ENCODE peak calls at places on chromosome 12, in six cellular contexts. W, Z, E, A, U and O are unnamed samples.

GRCh38 chr12:94305293-94305957 is 154.2 kb downstream of the CEP83 start:
- DNase-seq in A (peak; percentile 90), U (peak; percentile 41), E (peak; percentile 50), W (no peak), Z (peak; percentile 52), O (no peak)

GRCh38 chr12:106956048-106956935 is 585 bp downstream of the TMEM263 start:
- DNase-seq in W (peak; percentile 63), U (peak; percentile 65), Z (peak; percentile 92), E (peak; percentile 78), A (peak; percentile 88), O (peak; percentile 72)

GRCh38 chr12:15157200-15157599 is 64.0 kb downstream of the RERG start:
- DNase-seq in A (no peak), E (no peak), W (no peak), Z (no peak), U (no peak), O (no peak)

GRCh38 chr12:132578826-132579225 is 31.6 kb downstream of the LRCOL1 start:
- DNase-seq in Z (no peak), U (no peak), E (no peak), A (no peak), W (no peak), O (no peak)

GRCh38 chr12:95653761-95654546 is 102.7 kb upstream of the USP44 start:
- DNase-seq in W (peak; percentile 82), E (no peak), A (peak; percentile 86), U (no peak), Z (peak; percentile 66), O (peak; percentile 86)

GRCh38 chr12:7712841-7713442 is 1.7 kb downstream of the DPPA3 start:
- DNase-seq in E (peak; percentile 53), U (no peak), Z (no peak), A (no peak), W (no peak), O (no peak)

GRCh38 chr12:57395121-57395520 is 35.7 kb downstream of the R3HDM2 start:
- DNase-seq in W (no peak), A (no peak), U (no peak), Z (no peak), E (no peak), O (no peak)

GRCh38 chr12:64236549-64236948 is 14.5 kb upstream of the KICS2 start:
- DNase-seq in U (no peak), W (peak; percentile 35), Z (no peak), E (peak; percentile 36), A (no peak), O (no peak)

GRCh38 chr12:42128327-42128726 is 16.3 kb downstream of the GXYLT1 start:
- DNase-seq in E (peak; percentile 58), U (no peak), Z (no peak), A (no peak), W (peak; percentile 31), O (no peak)

GRCh38 chr12:64256166-64256800 is 34.2 kb upstream of the KICS2 start:
- DNase-seq in E (peak; percentile 57), U (no peak), Z (peak; percentile 94), W (peak; percentile 85), A (peak; percentile 23), O (peak; percentile 18)

GRCh38 chr12:19244312-19244711 is 114.8 kb downstream of the PLEKHA5 start:
- DNase-seq in E (no peak), U (no peak), Z (no peak), A (no peak), W (no peak), O (no peak)

DNA sequence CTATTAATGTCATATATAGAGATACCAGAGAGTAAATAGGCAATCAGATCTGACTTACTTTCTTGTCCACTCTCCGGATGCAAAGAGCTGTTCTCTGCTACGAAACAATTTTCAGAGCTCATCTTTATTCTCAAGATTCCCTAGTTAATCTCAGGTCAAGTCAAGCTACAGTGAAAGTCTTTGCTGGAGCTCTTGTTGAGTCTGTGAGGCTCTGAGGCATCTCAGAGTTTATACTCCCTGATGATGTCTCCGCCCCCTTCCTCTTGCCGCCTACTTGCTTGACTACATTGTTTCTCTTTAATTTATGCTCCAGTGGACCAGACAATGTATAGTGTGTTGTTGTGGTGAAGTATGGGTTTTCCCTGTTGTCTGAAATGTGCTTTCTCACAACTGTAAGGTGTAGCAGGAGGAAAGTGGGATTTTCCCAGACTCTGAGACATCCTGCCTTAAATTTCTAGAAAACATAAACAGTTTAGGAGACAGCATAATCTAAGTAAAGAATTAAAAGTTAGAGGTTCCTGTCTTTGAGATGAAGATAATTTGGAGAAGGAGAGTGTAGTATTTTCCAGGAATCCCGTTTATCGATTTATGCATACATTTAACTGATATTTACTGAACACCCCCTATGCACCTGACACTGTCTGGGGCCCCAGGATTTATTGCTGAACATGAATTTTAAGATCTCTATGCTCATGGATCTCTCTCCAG is at the start of gene CD69:
- DNase-seq in W (no peak), U (peak; percentile 66), Z (no peak), A (no peak), E (no peak), O (no peak)
- H3K4me3 ChIP-seq in W (no peak within 1 kb of the TSS), U (peak within 1 kb of the TSS; percentile 71), Z (no peak within 1 kb of the TSS), A (no peak within 1 kb of the TSS), E (no peak within 1 kb of the TSS), O (no peak within 1 kb of the TSS)

GRCh38 chr12:65895759-65896656 is 71.7 kb downstream of the HMGA2 start:
- DNase-seq in E (peak; percentile 88), U (no peak), W (peak; percentile 32), A (no peak), Z (peak; percentile 24), O (no peak)
- H3K4me3 ChIP-seq in E (no peak overlapping the region), U (no peak overlapping the region), W (no peak overlapping the region), A (no peak overlapping the region), Z (no peak overlapping the region), O (peak overlapping the region; percentile 3)

DNA sequence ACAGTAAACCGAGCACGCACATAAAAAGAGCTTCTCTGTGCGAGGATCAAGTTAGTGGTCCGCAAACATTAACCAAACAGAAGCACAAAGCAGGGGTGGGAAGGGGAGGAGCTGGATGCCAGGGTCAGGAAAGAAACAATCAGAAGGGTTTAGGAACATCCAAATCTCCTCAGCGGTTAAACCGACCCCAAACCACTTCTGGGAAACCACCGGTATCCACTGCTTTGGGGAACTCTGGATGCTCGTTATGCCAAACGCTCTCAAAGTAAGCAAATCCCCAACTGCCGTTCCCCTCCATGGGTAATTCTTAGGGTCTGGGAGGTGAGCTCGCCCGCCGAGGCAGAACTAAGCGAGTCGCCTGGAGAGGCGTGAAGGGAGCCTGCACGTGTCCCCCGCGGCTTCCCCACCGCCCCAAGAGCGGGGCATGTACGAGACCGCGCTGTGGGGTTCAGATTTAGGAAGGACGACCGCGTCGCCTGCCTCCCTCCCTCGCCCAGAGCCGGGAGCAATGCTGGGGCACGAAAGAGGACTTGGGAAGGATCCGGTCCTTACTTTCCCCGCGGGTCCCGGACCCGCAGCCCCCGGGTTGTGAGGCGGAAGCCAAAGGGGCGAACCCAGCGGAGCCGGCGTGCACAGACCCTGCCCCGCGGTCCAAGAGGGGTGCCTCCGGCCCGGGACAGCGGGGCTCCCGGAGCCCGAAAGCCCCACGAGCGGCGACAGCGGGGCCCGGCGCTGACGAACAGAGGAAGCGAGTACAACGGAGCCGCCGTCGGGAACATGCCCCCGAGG is 710 bp downstream of the SBNO1 start:
- DNase-seq in E (peak; percentile 44), A (no peak), Z (peak; percentile 60), W (peak; percentile 26), U (peak; percentile 60), O (no peak)
- H3K4me3 ChIP-seq in E (peak overlapping the region; percentile 95), A (peak overlapping the region; percentile 87), Z (peak overlapping the region; percentile 92), W (peak overlapping the region; percentile 78), U (peak overlapping the region; percentile 92), O (peak overlapping the region; percentile 99)

GRCh38 chr12:55724940-55725309 is 3.9 kb downstream of the CD63 start:
- DNase-seq in W (no peak), E (no peak), Z (no peak), U (no peak), A (no peak), O (no peak)
- H3K4me3 ChIP-seq in W (no peak overlapping the region), E (no peak overlapping the region), Z (peak overlapping the region; percentile 97), U (no peak overlapping the region), A (no peak overlapping the region), O (no peak overlapping the region)

DNA sequence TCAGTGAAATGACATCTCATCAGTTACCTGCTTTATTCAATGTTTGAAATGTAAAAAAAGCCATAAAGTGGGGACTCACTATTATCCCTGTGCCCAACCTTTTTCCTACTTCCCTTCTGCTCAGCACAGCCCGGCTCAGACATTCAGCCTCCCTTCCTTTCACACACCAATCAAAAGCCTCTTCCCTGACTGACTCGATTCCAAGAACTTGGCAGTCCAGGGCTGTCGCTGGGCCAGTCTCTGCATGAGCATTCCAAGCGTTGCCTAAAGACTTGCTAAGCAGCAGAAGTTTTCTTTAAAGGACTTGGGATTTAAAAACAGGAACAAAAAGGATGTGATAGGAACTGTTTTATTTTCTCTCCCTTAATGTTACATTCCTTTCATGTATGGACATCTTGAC is 22.7 kb downstream of the ITPR2 start:
- DNase-seq in W (no peak), Z (peak; percentile 90), U (no peak), A (no peak), E (peak; percentile 66), O (peak; percentile 69)
- H3K4me3 ChIP-seq in W (no peak overlapping the region), Z (peak overlapping the region; percentile 69), U (no peak overlapping the region), A (no peak overlapping the region), E (no peak overlapping the region), O (no peak overlapping the region)